ENCODE peak calls at places on chromosomes 3 and 15, in seven cellular contexts. P is testis; V is CD4-positive, CD25-positive, alpha-beta regulatory T cell; W is MM.1S; B is endodermal cell; Q is adrenal gland; H is psoas muscle. N is an unnamed sample. For H3K4me1, the result is how much of the 10 kb centered on the place peaks cover.

GRCh38 chr3:143286392-143287010 is 166.9 kb downstream of the CHST2 start:
- DNase-seq in P (no peak), V (no peak), W (no peak), B (no peak), Q (no peak), H (no peak), N (no peak)

GRCh38 chr3:136937886-136938285 is 19.9 kb upstream of the IL20RB start:
- DNase-seq in P (no peak), V (no peak), W (no peak), B (no peak), Q (no peak), H (no peak), N (no peak)

GRCh38 chr3:194303749-194304148 is 47.4 kb downstream of the CPN2 start:
- DNase-seq in P (no peak), V (no peak), W (no peak), B (no peak), Q (no peak), H (no peak), N (no peak)

GRCh38 chr15:40357723-40358491 is at the start of gene DISP2:
- DNase-seq in P (peak), V (peak), W (peak), B (peak), Q (peak), H (peak), N (peak)

GRCh38 chr15:89972085-89972484 is 29.0 kb upstream of the ZNF710 start:
- DNase-seq in P (no peak), V (no peak), W (no peak), B (no peak), Q (no peak), H (no peak), N (no peak)

GRCh38 chr3:48356419-48356818 is 15.6 kb upstream of the FBXW12 start:
- DNase-seq in P (no peak), V (no peak), W (no peak), B (no peak), Q (no peak), H (no peak), N (no peak)

GRCh38 chr3:160038862-160039562 is 50.4 kb downstream of the IL12A start:
- DNase-seq in P (peak), V (no peak), W (no peak), B (peak), Q (no peak), H (peak), N (peak)

GRCh38 chr3:66705071-66705470 is 204.2 kb upstream of the LRIG1 start:
- DNase-seq in P (no peak), V (no peak), W (no peak), B (no peak), Q (no peak), H (no peak), N (no peak)

GRCh38 chr3:192246847-192247520 is 480.4 kb downstream of the FGF12 start:
- DNase-seq in P (no peak), V (no peak), W (no peak), B (no peak), Q (no peak), H (no peak), N (no peak)

GRCh38 chr3:38564631-38565338 is 68.6 kb downstream of the EXOG start:
- DNase-seq in P (no peak), V (no peak), W (no peak), B (peak), Q (peak), H (peak), N (peak)

GRCh38 chr3:184566441-184567414 is 5.1 kb downstream of the EPHB3 start:
- DNase-seq in P (no peak), V (no peak), W (no peak), B (no peak), Q (no peak), H (no peak), N (peak)

GRCh38 chr3:134516905-134517304 is 31.0 kb downstream of the CEP63 start:
- DNase-seq in P (no peak), V (no peak), W (no peak), B (no peak), Q (no peak), H (no peak), N (no peak)

GRCh38 chr3:112634786-112635541 is 6.0 kb downstream of the CCDC80 start:
- DNase-seq in P (no peak), V (no peak), W (peak), B (no peak), Q (no peak), H (no peak), N (no peak)

GRCh38 chr15:92385096-92385495 is 8.6 kb upstream of the ST8SIA2 start:
- DNase-seq in P (no peak), V (no peak), W (no peak), B (no peak), Q (no peak), H (no peak), N (no peak)

GRCh38 chr3:60887574-60887973 is 363.7 kb downstream of the FHIT start:
- DNase-seq in P (no peak), V (no peak), W (no peak), B (no peak), Q (no peak), H (no peak), N (no peak)

GRCh38 chr3:132660056-132660744 is at the start of gene UBA5:
- DNase-seq in P (peak), V (peak), W (peak), B (peak), Q (peak), H (peak), N (peak)

GRCh38 chr3:140147965-140148490 is 213.0 kb downstream of the CLSTN2 start:
- DNase-seq in P (no peak), V (no peak), W (no peak), B (no peak), Q (no peak), H (no peak), N (no peak)

GRCh38 chr15:43441316-43441715 is 51.6 kb downstream of the TP53BP1 start:
- DNase-seq in P (no peak), V (no peak), W (peak), B (no peak), Q (no peak), H (no peak), N (no peak)

GRCh38 chr15:83567318-83567717 is 86.6 kb upstream of the ADAMTSL3 start:
- DNase-seq in P (no peak), V (no peak), W (no peak), B (no peak), Q (no peak), H (no peak), N (no peak)

GRCh38 chr3:15820911-15821310 is 23.1 kb upstream of the ANKRD28 start:
- DNase-seq in P (no peak), V (no peak), W (no peak), B (no peak), Q (no peak), H (no peak), N (no peak)

GRCh38 chr3:64684715-64685261 is 3.0 kb downstream of the ADAMTS9 start:
- DNase-seq in P (peak), V (no peak), W (no peak), B (peak), Q (peak), H (peak), N (peak)

GRCh38 chr3:138461696-138462295 is 27.4 kb downstream of the ESYT3 start:
- DNase-seq in P (peak), V (no peak), W (no peak), B (peak), Q (no peak), H (peak), N (no peak)

GRCh38 chr3:172244011-172244410 is 204.2 kb downstream of the GHSR start:
- DNase-seq in P (no peak), V (no peak), W (no peak), B (no peak), Q (no peak), H (no peak), N (no peak)

GRCh38 chr3:13866406-13866965 is 13.4 kb downstream of the WNT7A start:
- DNase-seq in P (no peak), V (no peak), W (no peak), B (no peak), Q (no peak), H (no peak), N (no peak)

GRCh38 chr15:85555875-85556617 is 175.6 kb downstream of the AKAP13 start:
- DNase-seq in P (no peak), V (no peak), W (peak), B (no peak), Q (no peak), H (no peak), N (no peak)

GRCh38 chr15:89462198-89462912 is 34.0 kb downstream of the RHCG start:
- DNase-seq in P (peak), V (no peak), W (peak), B (no peak), Q (no peak), H (no peak), N (no peak)

GRCh38 chr3:133476971-133477375 is 77.1 kb downstream of the BFSP2 start:
- DNase-seq in P (no peak), V (no peak), W (no peak), B (no peak), Q (no peak), H (no peak), N (no peak)

GRCh38 chr3:48119495-48120193 is 68.6 kb downstream of the CDC25A start:
- DNase-seq in P (peak), V (no peak), W (no peak), B (no peak), Q (peak), H (peak), N (peak)

GRCh38 chr3:188956839-188957489 is 214.8 kb upstream of the TPRG1 start:
- DNase-seq in P (no peak), V (no peak), W (peak), B (no peak), Q (no peak), H (no peak), N (no peak)

GRCh38 chr3:25035511-25035910 is 392.6 kb upstream of the RARB start:
- DNase-seq in P (no peak), V (no peak), W (no peak), B (no peak), Q (no peak), H (no peak), N (no peak)

GRCh38 chr3:174413057-174413912 is 445.8 kb upstream of the NAALADL2 start:
- DNase-seq in P (no peak), V (no peak), W (no peak), B (no peak), Q (no peak), H (no peak), N (no peak)

GRCh38 chr15:57505056-57505713 is 86.5 kb upstream of the MYZAP start:
- DNase-seq in P (no peak), V (no peak), W (no peak), B (no peak), Q (no peak), H (no peak), N (no peak)

GRCh38 chr3:41155834-41156233 is 43.5 kb upstream of the CTNNB1 start:
- DNase-seq in P (no peak), V (no peak), W (no peak), B (peak), Q (no peak), H (no peak), N (no peak)

GRCh38 chr15:40217166-40217785 is 21.6 kb upstream of the PAK6 start:
- DNase-seq in P (peak), V (peak), W (peak), B (peak), Q (peak), H (no peak), N (peak)

GRCh38 chr15:50024183-50024795 is 94.7 kb downstream of the ATP8B4 start:
- DNase-seq in P (peak), V (no peak), W (no peak), B (no peak), Q (no peak), H (no peak), N (no peak)

GRCh38 chr3:195237981-195238625 is 32.9 kb downstream of the XXYLT1 start:
- DNase-seq in P (no peak), V (no peak), W (no peak), B (peak), Q (no peak), H (peak), N (no peak)

GRCh38 chr3:99875925-99876781 is 58.5 kb downstream of the CMSS1 start:
- DNase-seq in P (peak), V (peak), W (peak), B (peak), Q (peak), H (peak), N (peak)

GRCh38 chr3:197598404-197598980 is 42.7 kb upstream of the BDH1 start:
- DNase-seq in P (no peak), V (no peak), W (no peak), B (no peak), Q (no peak), H (no peak), N (no peak)

GRCh38 chr3:8482960-8483665 is 18.5 kb upstream of the LMCD1 start:
- DNase-seq in P (peak), V (no peak), W (no peak), B (no peak), Q (peak), H (peak), N (no peak)

GRCh38 chr3:44893097-44893496 is 18.7 kb downstream of the TGM4 start:
- DNase-seq in P (no peak), V (no peak), W (no peak), B (no peak), Q (no peak), H (no peak), N (no peak)

DNA sequence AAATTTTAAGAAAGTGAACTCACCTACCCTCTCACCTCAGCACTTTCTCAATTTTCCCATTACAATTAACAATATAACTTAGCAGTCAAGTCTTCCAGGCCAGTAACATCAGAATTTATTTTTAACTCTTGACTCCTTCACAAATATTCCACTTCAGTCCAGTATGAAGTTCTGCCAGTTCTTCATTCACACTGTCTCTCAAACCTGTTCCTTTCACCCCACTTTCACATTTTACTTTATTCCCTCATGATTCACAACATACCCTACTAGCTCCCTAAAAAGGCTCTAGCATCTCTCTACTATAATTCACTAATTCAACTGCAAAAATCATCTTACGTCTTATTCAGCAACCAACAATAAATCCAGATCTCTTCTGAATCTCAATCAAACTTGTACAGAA is 3.8 kb downstream of the GSK3B start:
- DNase-seq in P (no peak), V (no peak), W (no peak), B (no peak), Q (no peak), H (no peak), N (no peak)
- H3K4me1 ChIP-seq in P (under half), V (half or more), W (under half), B (under half), Q (under half), H (under half), N (under half)

DNA sequence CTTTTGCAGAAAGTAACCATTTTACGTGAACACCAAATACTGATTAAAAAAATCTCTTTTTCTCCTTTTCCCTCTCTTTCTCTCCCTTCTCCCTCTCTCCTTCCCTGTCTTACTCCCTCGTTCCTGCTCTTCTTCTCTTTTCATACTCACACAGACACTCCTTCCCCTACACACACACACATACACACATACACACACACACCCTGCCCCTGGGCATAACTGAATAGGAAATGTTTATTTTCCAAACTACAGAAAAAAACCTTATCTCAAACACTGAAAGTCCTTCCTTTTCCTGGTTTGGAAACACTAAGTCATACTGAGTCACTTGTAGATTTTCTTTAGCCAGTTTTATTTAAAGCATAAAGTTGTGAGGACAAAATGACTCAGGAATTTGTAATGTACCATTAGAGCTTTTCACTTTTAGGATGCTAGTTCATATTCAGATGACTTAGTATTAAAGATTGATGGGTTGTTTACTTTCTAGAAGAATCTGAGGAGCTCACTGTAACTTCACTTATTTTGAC is 62.4 kb downstream of the MBNL1 start:
- DNase-seq in P (no peak), V (no peak), W (no peak), B (no peak), Q (peak), H (no peak), N (no peak)
- H3K4me1 ChIP-seq in P (under half), V (half or more), W (half or more), B (under half), Q (half or more), H (half or more), N (under half)

DNA sequence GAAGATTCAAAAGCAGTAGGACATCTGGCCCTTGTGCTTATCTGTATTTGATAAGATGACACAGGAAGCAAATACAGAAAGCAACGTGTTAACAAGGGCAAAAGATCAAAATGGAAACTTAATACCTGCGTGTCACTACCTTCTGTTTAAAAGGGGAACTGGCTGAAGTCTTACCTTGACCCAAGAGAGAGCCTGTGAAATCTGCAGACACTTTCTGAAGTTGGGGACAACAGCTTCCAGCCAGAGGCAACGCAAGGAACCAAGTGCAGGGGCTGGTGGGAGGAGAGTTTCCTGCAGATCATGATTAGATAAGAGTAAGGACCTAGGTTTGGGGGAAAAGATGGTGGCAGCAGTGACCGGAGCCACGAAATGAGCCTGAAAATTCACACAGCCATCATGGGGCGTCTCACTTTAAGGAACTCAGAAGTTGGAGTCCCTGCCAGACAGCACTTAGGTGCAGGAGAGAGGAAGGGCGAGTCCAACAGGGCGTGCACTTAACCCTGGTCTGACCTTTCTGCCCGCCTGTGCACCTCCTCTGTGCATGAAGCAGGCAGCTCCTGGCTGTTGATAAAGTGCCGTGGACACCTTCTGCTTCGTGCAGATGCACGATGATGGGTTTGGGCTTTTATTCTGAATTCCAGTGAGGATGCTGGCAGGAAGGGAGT is 153.5 kb upstream of the BHLHE40 start:
- DNase-seq in P (peak), V (no peak), W (no peak), B (peak), Q (no peak), H (peak), N (peak)
- H3K4me1 ChIP-seq in P (under half), V (half or more), W (under half), B (under half), Q (under half), H (half or more), N (under half)

DNA sequence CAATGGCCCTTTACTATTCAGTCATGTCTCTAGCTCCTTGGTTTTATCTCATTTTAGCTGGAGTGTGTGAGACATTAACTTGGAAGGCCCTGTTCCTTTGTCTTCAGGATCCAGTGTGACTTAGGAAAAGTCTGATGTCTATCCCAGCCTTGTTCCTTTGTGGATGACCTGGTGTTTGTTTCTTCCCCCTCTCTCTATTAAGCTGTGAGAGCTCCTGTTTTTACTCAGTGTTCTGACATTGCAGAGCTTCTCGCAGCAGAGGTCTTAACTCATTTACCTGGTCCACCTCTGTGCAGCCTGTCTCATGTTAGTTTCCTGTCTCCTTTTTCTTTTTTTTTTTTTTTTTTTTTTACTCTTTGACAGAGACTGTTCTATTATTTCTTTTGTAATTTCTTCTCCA is 43.1 kb downstream of the KLF13 start:
- DNase-seq in P (no peak), V (no peak), W (no peak), B (no peak), Q (no peak), H (no peak), N (no peak)
- H3K4me1 ChIP-seq in P (half or more), V (half or more), W (under half), B (under half), Q (half or more), H (half or more), N (under half)

DNA sequence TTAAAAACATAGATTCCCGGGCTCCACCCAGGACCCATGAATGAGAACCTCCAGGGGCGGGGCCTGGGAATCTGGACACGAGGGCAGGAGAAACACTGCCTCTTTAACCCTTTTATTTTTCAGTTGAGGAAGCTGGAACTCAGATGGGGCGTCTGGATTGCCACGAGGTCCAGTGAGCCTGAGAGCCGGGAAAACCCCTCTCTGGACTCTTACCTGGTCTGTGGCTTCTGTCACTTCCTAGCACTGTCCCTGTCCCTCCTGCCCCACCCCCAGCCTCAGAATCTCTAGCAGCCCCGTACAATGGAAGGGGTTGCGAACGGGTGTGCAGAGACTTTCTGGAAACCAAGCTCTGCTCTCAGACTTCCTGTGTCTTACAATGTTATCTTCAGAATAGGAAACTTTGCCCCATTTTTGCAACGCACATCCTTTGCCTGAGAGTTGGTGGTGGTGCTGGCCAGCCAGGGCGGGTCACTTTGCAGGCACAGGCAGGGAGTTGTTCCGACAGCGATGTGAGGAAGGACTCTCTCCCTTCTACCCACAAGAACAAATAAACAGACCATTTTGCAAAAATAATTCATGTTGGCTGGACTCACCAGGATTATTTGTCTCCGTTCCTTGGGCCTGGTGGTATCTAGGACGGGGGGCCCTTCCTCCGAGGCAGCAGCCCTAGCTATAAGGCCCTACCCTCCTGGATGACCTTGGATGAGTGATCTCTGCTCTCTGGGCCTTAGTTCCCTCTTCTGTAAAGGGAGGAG is 59.1 kb downstream of the SMAD6 start:
- DNase-seq in P (no peak), V (no peak), W (no peak), B (no peak), Q (peak), H (peak), N (no peak)
- H3K4me1 ChIP-seq in P (under half), V (under half), W (under half), B (under half), Q (under half), H (under half), N (under half)

N was measured in Peyer's patch.